ENCODE peak calls at places on chromosome 4, in five cellular contexts. C is stimulated activated CD8-positive, alpha-beta memory T cell treated with anti-CD3 and anti-CD28 coated beads, Interleukin-7, amount 100 ng/mL, for 1 hour; H is HFF-Myc; P is left lobe of liver; N is GM04503. F is an unnamed sample.

GRCh38 chr4:40506066-40506465 is 123.6 kb downstream of the RBM47 start:
- DNase-seq in H (no peak), N (no peak), C (no peak), P (no peak), F (no peak)

GRCh38 chr4:90438540-90438939 is 311.3 kb downstream of the CCSER1 start:
- DNase-seq in N (no peak), C (no peak), P (no peak), H (no peak), F (no peak)

GRCh38 chr4:17092990-17093880 is 194.8 kb upstream of the LDB2 start:
- DNase-seq in C (no peak), N (no peak), P (no peak), H (no peak), F (no peak)

GRCh38 chr4:15006416-15007024 is 4.2 kb downstream of the CPEB2 start:
- DNase-seq in N (no peak), H (no peak), C (no peak), P (no peak), F (peak; percentile 36)

GRCh38 chr4:188417181-188417580 is 277.9 kb downstream of the TRIML1 start:
- DNase-seq in C (no peak), P (no peak), N (no peak), H (no peak), F (peak; percentile 3)

GRCh38 chr4:34258176-34258575 is 1986.1 kb downstream of the ARAP2 start:
- DNase-seq in N (no peak), P (no peak), C (no peak), H (no peak), F (no peak)

GRCh38 chr4:3321295-3321889 is 28.6 kb downstream of the RGS12 start:
- DNase-seq in H (no peak), C (no peak), N (no peak), P (peak; percentile 33), F (no peak)

GRCh38 chr4:139484861-139485311 is 31.0 kb downstream of the RAB33B start:
- DNase-seq in C (no peak), P (no peak), H (no peak), N (no peak), F (peak; percentile 94)

GRCh38 chr4:8441499-8442091 is 1.0 kb downstream of the TRMT44 start:
- DNase-seq in H (no peak), N (no peak), P (no peak), C (no peak), F (no peak)

GRCh38 chr4:44760142-44760898 is 34.0 kb upstream of the GNPDA2 start:
- DNase-seq in H (peak; percentile 9), N (no peak), P (no peak), C (no peak), F (peak; percentile 50)

GRCh38 chr4:126784966-126785580 is 847.7 kb upstream of the INTU start:
- DNase-seq in N (no peak), H (no peak), P (no peak), C (no peak), F (no peak)

GRCh38 chr4:145540235-145540634 is 58.6 kb downstream of the SMAD1 start:
- DNase-seq in C (no peak), N (no peak), P (no peak), H (no peak), F (no peak)

GRCh38 chr4:26161030-26161824 is 159.6 kb upstream of the RBPJ start:
- DNase-seq in P (no peak), C (no peak), H (no peak), N (no peak), F (peak; percentile 8)

GRCh38 chr4:138741778-138742377 is 273.7 kb upstream of the NOCT start:
- DNase-seq in C (no peak), H (no peak), N (no peak), P (no peak), F (no peak)

GRCh38 chr4:156098846-156099245 is 145.2 kb upstream of the CTSO start:
- DNase-seq in H (no peak), C (no peak), N (no peak), P (no peak), F (no peak)

GRCh38 chr4:16245241-16245640 is 19.0 kb upstream of the TAPT1 start:
- DNase-seq in N (no peak), C (no peak), P (no peak), H (no peak), F (no peak)

GRCh38 chr4:127856485-127857447 is 23.9 kb upstream of the PLK4 start:
- DNase-seq in C (no peak), P (no peak), H (peak; percentile 72), N (peak; percentile 69), F (no peak)

GRCh38 chr4:38157592-38157991 is 197.4 kb downstream of the PTTG2 start:
- DNase-seq in N (no peak), P (no peak), H (no peak), C (no peak), F (no peak)

GRCh38 chr4:108454227-108454626 is 166.1 kb upstream of the RPL34 start:
- DNase-seq in H (no peak), C (no peak), N (no peak), P (no peak), F (no peak)

GRCh38 chr4:166827653-166828052 is 406.6 kb downstream of the SPOCK3 start:
- DNase-seq in C (no peak), H (no peak), P (no peak), N (no peak), F (no peak)

GRCh38 chr4:94262163-94263016 is 54.7 kb downstream of the SMARCAD1 start:
- DNase-seq in P (no peak), N (no peak), H (no peak), C (no peak), F (peak; percentile 21)